ENCODE peak calls at places on chromosomes 13 and 19, in eight cellular contexts. O, M, C, X, U, T, N and R are unnamed samples.

GRCh38 chr13:25375727-25376358 is 4.1 kb downstream of the ATP8A2 start:
- DNase-seq in O (peak), M (no peak), C (peak), X (peak), U (peak), T (no peak), N (no peak), R (peak)

GRCh38 chr19:53511933-53512374 is 26.0 kb upstream of the ZNF331 start:
- DNase-seq in O (no peak), M (peak), C (peak), X (peak), U (peak), T (no peak), N (peak), R (peak)

GRCh38 chr19:5012688-5013457 is 44.0 kb downstream of the KDM4B start:
- DNase-seq in O (no peak), M (no peak), C (no peak), X (no peak), U (no peak), T (no peak), N (no peak), R (no peak)

GRCh38 chr19:49127674-49128544 is 8.6 kb downstream of the PPFIA3 start:
- DNase-seq in O (peak), M (peak), C (peak), X (peak), U (peak), T (peak), N (peak), R (peak)

GRCh38 chr13:110326263-110326904 is 19.3 kb downstream of the COL4A2 start:
- DNase-seq in O (no peak), M (no peak), C (peak), X (no peak), U (no peak), T (no peak), N (no peak), R (no peak)

GRCh38 chr19:46745521-46746280 is at the start of gene FKRP:
- DNase-seq in O (no peak), M (no peak), C (peak), X (peak), U (no peak), T (no peak), N (peak), R (peak)

GRCh38 chr19:55486971-55487883 is 1.0 kb upstream of the SSC5D start:
- DNase-seq in O (no peak), M (peak), C (no peak), X (peak), U (peak), T (peak), N (no peak), R (peak)

GRCh38 chr19:41328157-41328817 is 18.3 kb downstream of the CCDC97 start:
- DNase-seq in O (no peak), M (no peak), C (no peak), X (no peak), U (peak), T (no peak), N (peak), R (no peak)

GRCh38 chr19:44698492-44699201 is at the start of gene CEACAM16:
- DNase-seq in O (no peak), M (no peak), C (no peak), X (no peak), U (no peak), T (no peak), N (no peak), R (no peak)

GRCh38 chr19:33644284-33644836 is 22.6 kb downstream of the CHST8 start:
- DNase-seq in O (no peak), M (no peak), C (no peak), X (no peak), U (no peak), T (no peak), N (no peak), R (no peak)

GRCh38 chr13:38334845-38335244 is 14.8 kb upstream of the UFM1 start:
- DNase-seq in O (no peak), M (no peak), C (no peak), X (no peak), U (no peak), T (no peak), N (no peak), R (peak)

GRCh38 chr19:53808710-53809125 is 15.4 kb downstream of the NLRP12 start:
- DNase-seq in O (no peak), M (no peak), C (peak), X (peak), U (no peak), T (no peak), N (no peak), R (peak)

GRCh38 chr13:73997964-73998363 is 136.2 kb downstream of the KLF12 start:
- DNase-seq in O (no peak), M (no peak), C (no peak), X (no peak), U (no peak), T (no peak), N (no peak), R (no peak)

GRCh38 chr19:51750381-51751124 is 1.1 kb downstream of the FPR1 start:
- DNase-seq in O (no peak), M (no peak), C (no peak), X (no peak), U (no peak), T (no peak), N (no peak), R (no peak)

GRCh38 chr19:55831846-55832245 is at the start of gene NLRP11:
- DNase-seq in O (no peak), M (no peak), C (peak), X (no peak), U (no peak), T (no peak), N (no peak), R (no peak)

GRCh38 chr19:31232871-31233270 is 116.4 kb downstream of the TSHZ3 start:
- DNase-seq in O (no peak), M (no peak), C (no peak), X (no peak), U (no peak), T (no peak), N (no peak), R (no peak)